ENCODE peak calls at places on chromosomes 11 and 22, in eight cellular contexts. Y is H1, K is A549, P is tibial nerve, M is esophagus muscularis mucosa, X is stomach, N is sigmoid colon, E is K562. T is an unnamed sample.

GRCh38 chr11:3154001-3154599 is 11.0 kb downstream of the OSBPL5 start:
- DNase-seq in N (no peak), E (peak), M (no peak), K (no peak), P (no peak), Y (no peak), X (no peak), T (no peak)

GRCh38 chr11:69201048-69201365 is 45.3 kb downstream of the SMIM38 start:
- DNase-seq in P (no peak), M (no peak), X (no peak), Y (no peak), E (no peak), K (no peak), N (no peak), T (peak)

GRCh38 chr11:76803023-76803422 is 19.9 kb downstream of the TSKU start:
- DNase-seq in E (no peak), K (peak), X (no peak), Y (no peak), P (no peak), M (peak), N (no peak), T (peak)

GRCh38 chr11:61141601-61142028 is 19.6 kb downstream of the VPS37C start:
- DNase-seq in Y (no peak), M (no peak), K (no peak), N (peak), P (no peak), E (peak), X (peak), T (no peak)

GRCh38 chr11:4368286-4368685 is at the start of gene OR52B4:
- DNase-seq in K (no peak), P (no peak), M (no peak), E (no peak), Y (no peak), X (no peak), N (no peak), T (no peak)

GRCh38 chr11:123833095-123833494 is 26.9 kb upstream of the OR6M1 start:
- DNase-seq in P (no peak), N (no peak), E (no peak), Y (no peak), M (no peak), K (no peak), X (no peak), T (no peak)

GRCh38 chr11:68142028-68142412 is 20.8 kb upstream of the CHKA start:
- DNase-seq in P (no peak), X (peak), N (no peak), K (no peak), Y (no peak), M (no peak), E (no peak), T (no peak)

GRCh38 chr22:26671317-26672059 is 14.1 kb downstream of the MIAT start:
- DNase-seq in P (peak), N (peak), M (no peak), K (no peak), Y (no peak), X (peak), E (no peak), T (peak)

GRCh38 chr11:47499614-47500013 is 50.7 kb upstream of the RAPSN start:
- DNase-seq in X (no peak), E (no peak), N (no peak), M (no peak), K (no peak), Y (no peak), P (no peak), T (no peak)

GRCh38 chr11:70109006-70109405 is 30.9 kb downstream of the ANO1 start:
- DNase-seq in P (no peak), K (no peak), M (no peak), X (no peak), N (no peak), E (no peak), Y (no peak), T (no peak)

GRCh38 chr11:19562156-19562555 is 150.5 kb upstream of the NAV2 start:
- DNase-seq in N (no peak), E (no peak), X (no peak), Y (no peak), M (no peak), K (no peak), P (no peak), T (no peak)

GRCh38 chr11:110356769-110357671 is 60.6 kb upstream of the RDX start:
- DNase-seq in X (no peak), N (no peak), M (peak), K (peak), Y (no peak), P (no peak), E (no peak), T (no peak)

GRCh38 chr22:48906177-48906835 is 921.4 kb downstream of the BRD1 start:
- DNase-seq in P (no peak), N (peak), E (no peak), Y (no peak), M (no peak), X (no peak), K (no peak), T (no peak)

GRCh38 chr11:123351375-123351774 is 78.7 kb upstream of the GRAMD1B start:
- DNase-seq in P (no peak), M (no peak), N (no peak), K (no peak), E (no peak), Y (no peak), X (no peak), T (no peak)

GRCh38 chr11:12552677-12553076 is 121.5 kb upstream of the TEAD1 start:
- DNase-seq in K (no peak), N (peak), P (no peak), M (peak), Y (no peak), X (no peak), E (no peak), T (no peak)

GRCh38 chr11:67731583-67731982 is 57.2 kb upstream of the ALDH3B2 start:
- DNase-seq in P (no peak), M (no peak), N (no peak), E (peak), X (no peak), K (no peak), Y (no peak), T (no peak)

GRCh38 chr22:27318516-27318915 is 483.0 kb downstream of the MN1 start:
- DNase-seq in E (no peak), M (no peak), P (no peak), Y (no peak), K (no peak), N (no peak), X (no peak), T (no peak)

GRCh38 chr11:128521697-128522062 is 65.7 kb downstream of the ETS1 start:
- DNase-seq in E (no peak), Y (no peak), K (no peak), M (no peak), P (no peak), X (no peak), N (no peak), T (no peak)

GRCh38 chr11:8258771-8259170 is 4.9 kb downstream of the LMO1 start:
- DNase-seq in P (no peak), N (peak), M (no peak), E (no peak), Y (no peak), X (peak), K (no peak), T (peak)

GRCh38 chr11:61020706-61021235 is 49.3 kb downstream of the CD6 start:
- DNase-seq in X (no peak), K (no peak), Y (no peak), N (no peak), P (no peak), M (no peak), E (no peak), T (no peak)

GRCh38 chr22:23857606-23858483 is at the start of gene SLC2A11:
- DNase-seq in E (peak), K (peak), P (peak), N (peak), Y (peak), X (peak), M (peak), T (peak)

GRCh38 chr22:23856721-23857605 is 712 bp upstream of the SLC2A11 start:
- DNase-seq in E (no peak), Y (no peak), N (peak), M (no peak), P (no peak), X (no peak), K (no peak), T (no peak)

GRCh38 chr22:23862103-23862502 is 4.4 kb downstream of the SLC2A11 start:
- DNase-seq in K (peak), E (peak), M (no peak), N (no peak), Y (no peak), P (no peak), X (no peak), T (no peak)

GRCh38 chr22:23858484-23858815 is 775 bp downstream of the SLC2A11 start:
- DNase-seq in P (no peak), E (no peak), K (no peak), N (no peak), M (no peak), Y (no peak), X (no peak), T (no peak)

DNA sequence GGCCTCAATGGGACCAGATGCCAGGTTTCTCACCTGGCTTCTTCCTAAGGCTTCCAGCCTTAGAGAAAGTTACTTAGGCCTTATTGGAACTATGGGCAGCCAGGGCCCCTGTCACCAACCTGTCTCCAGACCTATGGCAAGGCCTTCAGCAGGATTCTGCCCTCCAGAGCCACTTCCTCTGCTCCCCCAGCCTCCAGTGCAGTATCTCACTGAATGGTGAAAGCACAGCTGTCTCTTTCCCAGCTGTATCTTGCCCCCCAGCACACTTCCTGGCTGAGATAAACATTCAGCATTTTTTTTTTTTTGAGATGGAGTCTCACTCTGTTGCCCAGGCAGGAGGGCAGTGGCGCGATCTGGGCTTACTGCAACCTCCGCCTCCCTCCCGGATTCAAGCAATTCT is 1.5 kb downstream of the SLC2A11 start:
- DNase-seq in P (no peak), X (no peak), M (no peak), E (no peak), K (no peak), N (no peak), Y (no peak), T (no peak)
- TF ChIP-seq EP300 in P (no peak), X (no peak), M (no peak), E (no peak), K (no peak), N (no peak), Y (no peak), T (no peak)

GRCh38 chr11:30488304-30488998 is 97.7 kb downstream of the MPPED2 start:
- DNase-seq in K (peak), M (no peak), E (no peak), P (no peak), N (no peak), Y (no peak), X (peak), T (no peak)
- TF ChIP-seq EP300 in K (no peak), M (no peak), E (no peak), P (no peak), N (no peak), Y (no peak), X (no peak), T (no peak)

GRCh38 chr11:31649567-31649966 is 140.0 kb downstream of the ELP4 start:
- DNase-seq in M (no peak), N (no peak), X (no peak), Y (no peak), P (no peak), K (no peak), E (no peak), T (no peak)
- TF ChIP-seq EP300 in M (no peak), N (no peak), X (no peak), Y (no peak), P (no peak), K (no peak), E (no peak), T (no peak)

DNA sequence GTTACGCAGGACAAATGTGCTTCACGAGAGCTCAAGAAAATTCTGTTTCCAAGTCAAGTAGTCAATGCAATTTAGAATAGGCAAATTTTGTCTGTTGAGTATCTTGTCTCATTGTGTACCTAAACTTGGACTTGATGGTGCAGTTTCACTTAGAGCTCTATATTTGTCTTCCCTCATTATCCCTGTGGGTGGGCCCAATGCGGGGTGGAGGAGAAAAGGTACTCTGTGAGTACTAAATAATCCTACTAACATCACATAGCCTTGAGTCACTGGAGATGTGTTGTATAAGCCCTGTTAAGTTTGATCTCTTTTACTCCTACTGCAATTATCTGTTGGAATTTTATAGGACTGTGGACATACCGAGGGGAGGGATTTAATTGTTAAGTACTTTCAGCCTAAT is 331.2 kb downstream of the METTL15 start:
- DNase-seq in N (no peak), X (no peak), P (no peak), Y (no peak), E (no peak), M (no peak), K (no peak), T (no peak)
- TF ChIP-seq EP300 in N (no peak), X (no peak), P (no peak), Y (no peak), E (no peak), M (no peak), K (no peak), T (no peak)

GRCh38 chr22:29195964-29196666 is 9.6 kb upstream of the EMID1 start:
- DNase-seq in K (no peak), P (no peak), M (no peak), E (no peak), Y (no peak), X (no peak), N (no peak), T (no peak)

GRCh38 chr22:29198240-29198639 is 7.5 kb upstream of the EMID1 start:
- DNase-seq in P (no peak), M (no peak), K (no peak), N (no peak), X (no peak), Y (no peak), E (no peak), T (no peak)

GRCh38 chr22:29194269-29194668 is 11.4 kb upstream of the EMID1 start:
- DNase-seq in P (no peak), E (peak), M (no peak), N (no peak), K (no peak), Y (no peak), X (no peak), T (no peak)

GRCh38 chr22:29197096-29197495 is 8.6 kb upstream of the EMID1 start:
- DNase-seq in N (peak), K (no peak), Y (no peak), P (no peak), X (no peak), M (no peak), E (no peak), T (no peak)

GRCh38 chr22:29195118-29195963 is 10.4 kb upstream of the EMID1 start:
- DNase-seq in N (peak), K (no peak), P (no peak), Y (no peak), E (peak), M (no peak), X (no peak), T (no peak)
- TF ChIP-seq EP300 in N (no peak), K (no peak), P (no peak), Y (no peak), E (peak), M (no peak), X (no peak), T (no peak)

GRCh38 chr11:113628912-113629311 is 77.2 kb downstream of the TMPRSS5 start:
- DNase-seq in P (no peak), Y (peak), X (no peak), K (no peak), M (no peak), E (no peak), N (no peak), T (no peak)
- TF ChIP-seq EP300 in P (no peak), Y (no peak), X (no peak), K (no peak), M (no peak), E (no peak), N (no peak), T (no peak)